ENCODE peak calls at places on chromosomes 6 and 20, in nine cellular contexts. B is neuronal stem cell, P is cerebellum, W is nephron progenitor cell, A is GDM1, V is IMR-90, F is GM04504, C is left lung, T is C1 segment of cervical spinal cord. J is an unnamed sample.

GRCh38 chr20:58309607-58310290 is at the start of gene RAB22A:
- DNase-seq in V (peak; percentile 77), C (peak; percentile 84), F (peak; percentile 60), P (peak; percentile 91), B (peak; percentile 82), A (peak; percentile 62), W (peak; percentile 87), T (peak; percentile 58), J (peak; percentile 76)

GRCh38 chr6:11188161-11188915 is 44.1 kb downstream of the NEDD9 start:
- DNase-seq in V (peak; percentile 43), W (no peak), T (no peak), B (no peak), P (no peak), A (no peak), F (no peak), C (no peak), J (no peak)

GRCh38 chr20:51399138-51399890 is 143.2 kb downstream of the NFATC2 start:
- DNase-seq in F (no peak), A (no peak), V (no peak), B (no peak), T (no peak), W (no peak), P (no peak), C (no peak), J (no peak)

GRCh38 chr20:32278199-32278643 is 770 bp downstream of the KIF3B start:
- DNase-seq in W (no peak), V (peak; percentile 17), C (no peak), B (no peak), A (no peak), T (no peak), F (no peak), P (no peak), J (no peak)

GRCh38 chr6:94510877-94511276 is 1066.5 kb upstream of the MANEA start:
- DNase-seq in V (no peak), F (no peak), T (no peak), A (no peak), B (no peak), W (no peak), P (no peak), C (no peak), J (no peak)

GRCh38 chr6:79246891-79247290 is 12.4 kb upstream of the HMGN3 start:
- DNase-seq in F (no peak), A (no peak), B (no peak), V (no peak), C (no peak), W (no peak), P (no peak), T (no peak), J (no peak)

GRCh38 chr20:24783631-24784492 is 165.2 kb upstream of the CST7 start:
- DNase-seq in C (peak; percentile 15), V (no peak), W (no peak), F (no peak), T (no peak), P (no peak), A (no peak), B (no peak), J (no peak)

GRCh38 chr6:140380371-140381218 is 1006.1 kb upstream of the CITED2 start:
- DNase-seq in V (peak; percentile 50), T (no peak), P (no peak), B (no peak), A (no peak), F (no peak), W (no peak), C (no peak), J (no peak)

GRCh38 chr6:89792881-89793280 is 26.7 kb downstream of the MDN1 start:
- DNase-seq in V (peak; percentile 16), T (no peak), C (no peak), P (no peak), F (peak; percentile 3), A (peak; percentile 53), W (no peak), B (no peak), J (no peak)

GRCh38 chr20:32354592-32355416 is 3.3 kb upstream of the ASXL1 start:
- DNase-seq in P (no peak), B (no peak), A (no peak), T (no peak), V (peak; percentile 76), F (no peak), W (no peak), C (no peak), J (no peak)

GRCh38 chr6:17703256-17703694 is 3.5 kb downstream of the NUP153 start:
- DNase-seq in C (no peak), F (peak; percentile 83), V (peak; percentile 82), B (no peak), P (no peak), T (peak; percentile 2), A (peak; percentile 20), W (no peak), J (no peak)

GRCh38 chr20:14117768-14118167 is 122.5 kb downstream of the MACROD2 start:
- DNase-seq in P (no peak), C (no peak), V (no peak), F (peak; percentile 6), A (no peak), W (no peak), T (no peak), B (no peak), J (no peak)

GRCh38 chr6:105859441-105859840 is 226.7 kb upstream of the PRDM1 start:
- DNase-seq in F (no peak), T (no peak), A (no peak), W (no peak), B (no peak), V (no peak), C (no peak), P (no peak), J (no peak)

GRCh38 chr6:154617175-154617574 is 106.7 kb upstream of the CNKSR3 start:
- DNase-seq in C (no peak), A (no peak), F (no peak), V (peak; percentile 17), W (no peak), P (no peak), B (no peak), T (no peak), J (no peak)

GRCh38 chr6:4848382-4849068 is 72.3 kb downstream of the CDYL start:
- DNase-seq in W (peak; percentile 21), P (no peak), T (no peak), B (no peak), V (no peak), C (no peak), A (no peak), F (no peak), J (no peak)

J was measured in amygdala.